ENCODE peak calls at places on chromosomes 2 and 18, in nine cellular contexts. J is astrocyte of the spinal cord, P is fibroblast of lung, F is suprapubic skin, D is kidney, L is choroid plexus epithelial cell, I is tibial artery, U is left ventricle myocardium inferior, B is right lobe of liver. H is an unnamed sample.

GRCh38 chr2:73993799-73994543 is 9.3 kb downstream of the TET3 start:
- DNase-seq in J (no peak), P (no peak), F (no peak), D (no peak), L (no peak), I (no peak), U (no peak), B (no peak), H (no peak)

GRCh38 chr2:10575566-10576300 is 114.0 kb downstream of the NOL10 start:
- DNase-seq in J (peak), P (peak), F (no peak), D (no peak), L (peak), I (no peak), U (no peak), B (no peak), H (peak)

GRCh38 chr2:128413014-128413717 is 94.5 kb upstream of the HS6ST1 start:
- DNase-seq in J (no peak), P (no peak), F (peak), D (peak), L (no peak), I (no peak), U (no peak), B (peak), H (no peak)

GRCh38 chr2:236634203-236634602 is 64.6 kb downstream of the ACKR3 start:
- DNase-seq in J (no peak), P (no peak), F (peak), D (no peak), L (no peak), I (peak), U (no peak), B (peak), H (no peak)

GRCh38 chr2:54574107-54574859 is 118.2 kb downstream of the SPTBN1 start:
- DNase-seq in J (no peak), P (peak), F (no peak), D (peak), L (peak), I (no peak), U (no peak), B (no peak), H (peak)

GRCh38 chr2:172972005-172972619 is 103.5 kb upstream of the MAP3K20 start:
- DNase-seq in J (peak), P (peak), F (no peak), D (no peak), L (peak), I (no peak), U (no peak), B (peak), H (peak)

GRCh38 chr18:23619388-23619873 is 33.1 kb upstream of the NPC1 start:
- DNase-seq in J (peak), P (peak), F (no peak), D (no peak), L (peak), I (no peak), U (peak), B (no peak), H (peak)

GRCh38 chr18:8991131-8991530 is 111.4 kb upstream of the NDUFV2 start:
- DNase-seq in J (no peak), P (no peak), F (no peak), D (no peak), L (no peak), I (no peak), U (no peak), B (no peak), H (peak)

GRCh38 chr2:80454628-80455027 is 150.1 kb upstream of the LRRTM1 start:
- DNase-seq in J (no peak), P (no peak), F (no peak), D (no peak), L (no peak), I (no peak), U (peak), B (peak), H (no peak)

GRCh38 chr18:46712406-46712805 is 44.4 kb downstream of the ST8SIA5 start:
- DNase-seq in J (peak), P (peak), F (no peak), D (peak), L (no peak), I (no peak), U (no peak), B (no peak), H (peak)

GRCh38 chr2:179049203-179049545 is 763 bp downstream of the CCDC141 start:
- DNase-seq in J (no peak), P (no peak), F (no peak), D (no peak), L (no peak), I (no peak), U (no peak), B (no peak), H (no peak)

GRCh38 chr2:219175928-219176817 is 552 bp downstream of the CNPPD1 start:
- DNase-seq in J (peak), P (peak), F (peak), D (peak), L (peak), I (peak), U (peak), B (peak), H (peak)

GRCh38 chr2:208006833-208007232 is 18.5 kb downstream of the PLEKHM3 start:
- DNase-seq in J (peak), P (no peak), F (no peak), D (no peak), L (peak), I (no peak), U (no peak), B (no peak), H (no peak)

GRCh38 chr18:21335927-21336488 is 94.0 kb downstream of the GREB1L start:
- DNase-seq in J (no peak), P (peak), F (no peak), D (no peak), L (no peak), I (no peak), U (no peak), B (no peak), H (no peak)

GRCh38 chr2:156436477-156437085 is 402 bp downstream of the GPD2 start:
- DNase-seq in J (peak), P (peak), F (no peak), D (no peak), L (peak), I (peak), U (no peak), B (no peak), H (peak)

GRCh38 chr2:170369894-170370293 is 191.9 kb downstream of the MYO3B start:
- DNase-seq in J (peak), P (peak), F (no peak), D (no peak), L (peak), I (no peak), U (no peak), B (no peak), H (peak)

GRCh38 chr18:55264108-55264507 is 304.8 kb upstream of the CCDC68 start:
- DNase-seq in J (peak), P (no peak), F (no peak), D (no peak), L (peak), I (no peak), U (no peak), B (no peak), H (peak)

GRCh38 chr2:3357926-3358325 is 19.7 kb downstream of the EIPR1 start:
- DNase-seq in J (no peak), P (no peak), F (no peak), D (no peak), L (no peak), I (no peak), U (no peak), B (no peak), H (no peak)

GRCh38 chr2:71690231-71690834 is 237.0 kb downstream of the DYSF start:
- DNase-seq in J (no peak), P (no peak), F (peak), D (peak), L (no peak), I (no peak), U (no peak), B (no peak), H (no peak)

GRCh38 chr2:6866239-6866745 is 585 bp upstream of the CMPK2 start:
- DNase-seq in J (peak), P (peak), F (no peak), D (no peak), L (peak), I (no peak), U (no peak), B (no peak), H (peak)

GRCh38 chr2:38505779-38506178 is 96.9 kb downstream of the HNRNPLL start:
- DNase-seq in J (peak), P (peak), F (peak), D (no peak), L (peak), I (peak), U (peak), B (peak), H (peak)

GRCh38 chr18:12420831-12421421 is 13.2 kb downstream of the PRELID3A start:
- DNase-seq in J (peak), P (no peak), F (no peak), D (no peak), L (no peak), I (no peak), U (no peak), B (no peak), H (no peak)

GRCh38 chr2:26185304-26185928 is 12.5 kb downstream of the GAREM2 start:
- DNase-seq in J (no peak), P (no peak), F (no peak), D (no peak), L (no peak), I (no peak), U (no peak), B (no peak), H (peak)

GRCh38 chr2:27903649-27904544 is 13.4 kb downstream of the BABAM2 start:
- DNase-seq in J (peak), P (peak), F (no peak), D (no peak), L (peak), I (no peak), U (no peak), B (no peak), H (no peak)

GRCh38 chr2:170843656-170844055 is 27.0 kb downstream of the GAD1 start:
- DNase-seq in J (peak), P (peak), F (no peak), D (no peak), L (peak), I (no peak), U (no peak), B (no peak), H (peak)

GRCh38 chr2:119678021-119678656 is 862 bp upstream of the TMEM177 start:
- DNase-seq in J (no peak), P (no peak), F (no peak), D (no peak), L (no peak), I (no peak), U (no peak), B (peak), H (no peak)

GRCh38 chr2:153497938-153498629 is 19.5 kb upstream of the RPRM start:
- DNase-seq in J (no peak), P (no peak), F (no peak), D (no peak), L (no peak), I (no peak), U (no peak), B (no peak), H (no peak)

GRCh38 chr2:146661494-146662096 is 1183.2 kb upstream of the ACVR2A start:
- DNase-seq in J (peak), P (peak), F (no peak), D (no peak), L (peak), I (no peak), U (no peak), B (no peak), H (peak)

GRCh38 chr18:67010916-67011315 is 407.0 kb upstream of the CDH19 start:
- DNase-seq in J (peak), P (no peak), F (no peak), D (no peak), L (peak), I (no peak), U (no peak), B (no peak), H (no peak)

GRCh38 chr18:78151234-78151633 is 828.4 kb upstream of the SALL3 start:
- DNase-seq in J (no peak), P (no peak), F (no peak), D (no peak), L (no peak), I (no peak), U (no peak), B (no peak), H (no peak)

GRCh38 chr2:241975593-241976284 is 106.2 kb downstream of the RTP5 start:
- DNase-seq in J (no peak), P (peak), F (no peak), D (no peak), L (peak), I (no peak), U (no peak), B (peak), H (no peak)

GRCh38 chr2:78992451-78992806 is 33.1 kb upstream of the REG3G start:
- DNase-seq in J (peak), P (no peak), F (no peak), D (no peak), L (peak), I (no peak), U (no peak), B (no peak), H (no peak)

GRCh38 chr2:224308267-224308911 is 93.5 kb downstream of the FAM124B start:
- DNase-seq in J (no peak), P (no peak), F (no peak), D (no peak), L (no peak), I (no peak), U (no peak), B (no peak), H (no peak)

DNA sequence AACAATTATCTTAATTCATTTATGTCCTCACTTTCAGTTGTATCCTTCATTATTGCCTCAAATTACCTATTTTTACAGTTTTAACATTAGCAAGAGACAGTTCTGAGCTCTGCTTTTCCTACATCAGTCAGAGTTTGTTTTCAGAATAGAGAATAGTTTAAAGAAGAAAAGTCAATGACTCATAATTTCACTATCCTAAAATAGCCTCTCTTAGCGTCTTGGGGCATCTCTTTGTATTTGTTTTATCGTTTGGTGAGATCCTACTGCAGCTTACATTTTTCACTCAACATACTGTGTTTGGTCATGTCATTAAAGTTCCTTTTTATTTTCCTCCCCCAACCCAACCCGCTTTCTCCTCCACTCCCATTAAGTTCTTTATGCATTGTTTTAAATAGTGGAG is 3.8 kb downstream of the SEC11C start:
- DNase-seq in J (no peak), P (no peak), F (no peak), D (no peak), L (peak), I (no peak), U (no peak), B (no peak), H (peak)
- H3K4me3 ChIP-seq in J (no peak), P (no peak), F (no peak), D (no peak), L (no peak), I (no peak), U (no peak), B (no peak), H (no peak)

DNA sequence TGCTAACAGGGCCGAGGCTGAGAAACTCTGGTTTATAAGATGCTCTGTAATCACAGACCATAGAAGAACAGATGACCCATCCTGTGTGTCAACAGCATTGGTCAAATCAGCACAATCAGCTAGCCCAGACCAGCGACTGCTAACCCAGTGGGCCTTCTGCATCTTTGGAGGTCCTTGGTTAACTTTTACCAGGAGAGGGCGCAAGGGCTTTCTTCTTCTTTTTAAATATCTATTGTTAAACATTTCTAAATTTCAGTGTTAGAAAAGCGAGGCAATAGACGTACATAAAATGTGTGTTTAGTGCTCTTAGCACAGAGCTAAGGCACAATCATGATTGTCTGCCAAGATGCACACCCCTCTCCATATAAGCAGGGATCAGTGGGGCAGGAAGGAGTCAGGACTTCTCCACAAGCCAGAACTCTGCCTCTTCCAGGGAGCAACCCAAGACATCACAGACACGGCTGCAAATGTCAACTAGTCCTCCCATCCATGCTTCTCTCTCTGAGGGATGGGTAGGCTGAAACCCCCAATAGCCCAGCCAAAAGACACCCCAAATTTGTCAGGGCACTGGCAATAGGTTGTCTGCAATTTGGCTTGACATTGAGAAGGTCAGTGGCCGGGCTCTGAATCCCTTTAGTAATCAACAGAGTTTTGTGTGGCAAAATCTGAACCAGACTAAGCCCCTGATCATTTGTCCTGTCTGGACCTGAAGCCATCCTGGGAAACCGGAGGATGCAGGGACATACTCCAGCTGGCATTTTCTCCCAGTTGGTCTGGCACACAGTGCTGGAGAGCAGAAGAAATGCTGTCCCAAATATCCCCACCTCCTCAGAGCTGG is 188.2 kb downstream of the BCL2 start:
- DNase-seq in J (peak), P (peak), F (no peak), D (no peak), L (peak), I (peak), U (no peak), B (peak), H (peak)
- TF ChIP-seq CTCF in J (peak), P (peak), F (peak), D (peak), L (peak), I (peak), U (peak), B (peak), H (peak)

DNA sequence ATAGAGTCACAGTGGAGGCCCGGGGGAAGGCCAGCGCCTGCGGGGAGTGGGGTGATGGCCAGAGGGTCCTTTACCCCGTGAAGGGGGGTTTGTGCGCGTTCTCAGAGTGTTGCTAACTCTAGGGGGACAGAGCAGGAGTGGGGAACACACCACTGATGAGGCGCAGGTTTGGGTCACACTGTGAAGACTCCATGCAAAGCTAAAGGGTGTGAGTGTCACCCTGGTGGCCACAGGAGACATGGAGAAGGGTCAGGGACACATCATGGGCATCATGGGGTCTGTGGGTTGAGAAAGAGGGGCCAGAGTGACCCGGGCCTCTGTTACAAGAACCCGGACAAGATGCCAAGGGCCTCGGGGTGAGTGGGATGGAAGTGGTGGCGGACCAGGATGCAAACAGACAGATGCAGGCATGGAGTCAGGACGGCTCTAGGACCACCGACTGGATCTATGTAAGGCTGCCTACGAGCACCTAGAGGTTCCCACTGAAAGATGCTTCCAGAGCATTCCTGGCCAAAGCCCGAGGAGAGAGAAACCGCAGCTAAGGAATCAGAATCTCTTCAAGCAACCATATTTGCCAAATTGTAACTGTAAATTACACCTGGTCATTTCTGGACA is 84.3 kb downstream of the PXDN start:
- DNase-seq in J (no peak), P (no peak), F (peak), D (no peak), L (no peak), I (peak), U (no peak), B (no peak), H (no peak)
- H3K4me3 ChIP-seq in J (no peak), P (no peak), F (no peak), D (no peak), L (no peak), I (no peak), U (no peak), B (no peak), H (no peak)

DNA sequence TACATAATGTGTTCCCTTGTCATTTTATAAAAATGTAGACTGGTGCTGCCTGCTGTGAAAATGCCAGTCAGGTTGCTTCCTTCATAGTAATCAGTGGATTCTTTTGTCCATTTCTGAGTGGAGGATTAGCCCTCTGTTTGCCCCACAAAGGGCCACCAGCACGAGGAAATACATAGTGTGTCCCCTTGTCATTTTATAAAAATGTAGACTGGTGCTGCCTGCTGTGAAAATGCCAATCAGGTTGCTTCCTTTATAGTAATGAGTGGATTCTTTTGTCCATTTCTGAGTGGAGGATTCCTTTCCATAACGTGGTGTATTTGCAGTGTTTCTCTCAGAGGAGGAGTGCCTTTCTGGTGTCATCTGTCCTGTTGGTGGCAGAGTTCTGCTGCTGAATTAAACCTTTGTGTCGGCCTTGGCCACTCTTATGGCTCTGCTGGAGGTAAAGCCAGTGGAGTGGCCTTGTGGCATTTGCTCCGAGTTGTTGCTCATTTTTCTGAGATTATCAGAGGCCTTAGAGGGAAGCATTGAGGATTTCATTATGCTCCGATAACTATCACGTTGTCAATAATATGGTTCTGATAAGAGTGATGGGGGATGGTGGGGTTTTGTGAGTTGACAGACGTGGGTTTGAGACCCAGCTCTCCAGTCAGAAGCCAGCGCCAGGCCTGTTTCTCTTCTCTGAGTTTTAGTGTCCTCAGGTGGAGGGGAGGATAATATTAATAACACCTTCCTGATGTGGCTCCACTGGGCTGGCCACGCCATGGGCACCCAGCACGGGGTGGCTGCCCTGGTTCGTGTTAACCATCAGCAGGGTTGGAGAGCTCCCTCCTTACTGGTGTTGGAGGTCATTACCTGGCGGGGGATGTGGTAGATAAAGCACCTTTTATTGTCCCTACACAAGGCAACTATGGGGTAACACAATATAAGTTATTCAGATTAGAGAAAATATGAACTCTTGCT is 96.6 kb downstream of the NEDD4L start:
- DNase-seq in J (no peak), P (no peak), F (no peak), D (no peak), L (no peak), I (no peak), U (no peak), B (no peak), H (no peak)
- TF ChIP-seq CTCF in J (no peak), P (no peak), F (no peak), D (peak), L (no peak), I (no peak), U (peak), B (no peak), H (no peak)

GRCh38 chr2:69639246-69639645 is 4.3 kb downstream of the AAK1 start:
- DNase-seq in J (no peak), P (peak), F (no peak), D (no peak), L (no peak), I (no peak), U (no peak), B (no peak), H (no peak)
- H3K4me3 ChIP-seq in J (no peak), P (peak), F (no peak), D (no peak), L (no peak), I (no peak), U (no peak), B (no peak), H (no peak)

DNA sequence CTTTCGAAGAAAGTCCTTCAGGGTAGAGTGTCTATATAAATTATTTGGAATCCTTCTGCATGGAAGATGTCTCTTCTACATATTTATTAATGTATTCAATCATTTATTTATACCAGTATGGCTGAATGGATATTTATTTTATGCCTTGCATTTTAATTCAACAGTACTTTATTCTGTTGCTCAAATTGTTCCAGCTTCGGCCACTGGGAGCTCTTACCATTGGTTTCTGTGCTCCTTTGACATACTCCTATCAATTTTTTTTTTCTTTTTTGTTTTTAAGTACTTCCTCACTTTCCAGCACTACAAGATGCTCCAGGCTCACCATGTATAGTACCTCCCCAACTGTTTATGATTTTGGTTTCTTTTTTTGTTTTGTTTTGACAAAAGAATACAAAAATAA is 39.4 kb upstream of the WIPF1 start:
- DNase-seq in J (no peak), P (no peak), F (no peak), D (no peak), L (no peak), I (no peak), U (no peak), B (no peak), H (no peak)
- TF ChIP-seq CTCF in J (no peak), P (peak), F (no peak), D (no peak), L (no peak), I (no peak), U (no peak), B (no peak), H (peak)